ENCODE peak calls at places on chromosomes 3 and 15, in five cellular contexts. Q, N, K, W and H are unnamed samples.

GRCh38 chr3:11140713-11141104 is 13.6 kb upstream of the HRH1 start:
- DNase-seq in Q (no peak), N (no peak), W (no peak), K (no peak), H (no peak)

GRCh38 chr3:121834079-121834730 is 655 bp downstream of the IQCB1 start:
- DNase-seq in W (no peak), Q (peak; percentile 45), K (no peak), N (no peak), H (no peak)

GRCh38 chr15:39315200-39315599 is 265.7 kb upstream of the THBS1 start:
- DNase-seq in N (no peak), W (no peak), K (no peak), Q (no peak), H (no peak)

GRCh38 chr15:69659454-69660050 is 206.9 kb downstream of the RPLP1 start:
- DNase-seq in Q (no peak), K (no peak), W (no peak), N (no peak), H (no peak)

GRCh38 chr3:16315623-16316022 is 50.6 kb downstream of the OXNAD1 start:
- DNase-seq in W (no peak), N (no peak), Q (no peak), K (no peak), H (no peak)

GRCh38 chr3:55454611-55455010 is 32.5 kb downstream of the WNT5A start:
- DNase-seq in W (peak; percentile 37), N (no peak), K (no peak), Q (no peak), H (no peak)

GRCh38 chr15:65259367-65259781 is 27.3 kb downstream of the PARP16 start:
- DNase-seq in W (peak; percentile 27), Q (no peak), K (no peak), N (no peak), H (no peak)

GRCh38 chr3:188605231-188605630 is 451.3 kb downstream of the LPP start:
- DNase-seq in N (no peak), W (peak; percentile 23), Q (no peak), K (no peak), H (no peak)

GRCh38 chr3:69422751-69423150 is 36.9 kb upstream of the FRMD4B start:
- DNase-seq in Q (peak; percentile 49), W (peak; percentile 67), N (no peak), K (no peak), H (no peak)